ENCODE peak calls at places on chromosomes 7 and 10, in nine cellular contexts. O, E, T, V, X, B, A, Y and Z are unnamed samples. For H3K4me1, the result is how much of the 10 kb centered on the place peaks cover.

GRCh38 chr7:43647772-43648643 is 65.1 kb downstream of the STK17A start:
- DNase-seq in O (peak), E (peak), T (peak), V (peak), X (peak), B (peak), A (no peak), Y (peak), Z (peak)

GRCh38 chr10:101138788-101139420 is 7.8 kb downstream of the TLX1 start:
- DNase-seq in O (no peak), E (no peak), T (no peak), V (no peak), X (no peak), B (no peak), A (no peak), Y (no peak), Z (no peak)

GRCh38 chr7:80771523-80771922 is 133.1 kb downstream of the CD36 start:
- DNase-seq in O (no peak), E (peak), T (peak), V (peak), X (no peak), B (no peak), A (no peak), Y (no peak), Z (peak)

GRCh38 chr7:139726485-139726869 is 51.3 kb downstream of the HIPK2 start:
- DNase-seq in O (no peak), E (no peak), T (no peak), V (no peak), X (no peak), B (no peak), A (no peak), Y (peak), Z (no peak)

GRCh38 chr7:31043035-31043434 is 9.1 kb upstream of the ADCYAP1R1 start:
- DNase-seq in O (no peak), E (no peak), T (no peak), V (no peak), X (no peak), B (no peak), A (no peak), Y (no peak), Z (peak)

GRCh38 chr10:93261961-93262610 is 188.4 kb downstream of the CYP26A1 start:
- DNase-seq in O (no peak), E (no peak), T (peak), V (peak), X (no peak), B (no peak), A (no peak), Y (no peak), Z (no peak)

GRCh38 chr7:19558527-19558926 is 150.3 kb downstream of the POLR1F start:
- DNase-seq in O (no peak), E (no peak), T (peak), V (peak), X (no peak), B (no peak), A (no peak), Y (no peak), Z (no peak)

GRCh38 chr7:132430863-132431822 is 145.1 kb downstream of the PLXNA4 start:
- DNase-seq in O (no peak), E (peak), T (peak), V (peak), X (no peak), B (peak), A (peak), Y (peak), Z (peak)

GRCh38 chr7:151451626-151452025 is 11.7 kb upstream of the CRYGN start:
- DNase-seq in O (no peak), E (no peak), T (no peak), V (no peak), X (no peak), B (peak), A (no peak), Y (peak), Z (no peak)

GRCh38 chr10:110733256-110733952 is 89.3 kb downstream of the RBM20 start:
- DNase-seq in O (no peak), E (no peak), T (no peak), V (peak), X (no peak), B (no peak), A (no peak), Y (no peak), Z (peak)

GRCh38 chr7:42192072-42192471 is 44.9 kb downstream of the GLI3 start:
- DNase-seq in O (no peak), E (no peak), T (no peak), V (no peak), X (no peak), B (no peak), A (no peak), Y (no peak), Z (no peak)
- H3K4me1 ChIP-seq in O (under half), E (under half), T (under half), V (under half), X (under half), B (under half), A (under half), Y (under half), Z (under half)

GRCh38 chr7:156731651-156732050 is 91.1 kb downstream of the RNF32 start:
- DNase-seq in O (no peak), E (no peak), T (peak), V (no peak), X (no peak), B (no peak), A (no peak), Y (no peak), Z (no peak)
- H3K27ac ChIP-seq in O (no peak), E (no peak), T (no peak), V (no peak), X (no peak), B (no peak), A (no peak), Y (no peak), Z (no peak)

GRCh38 chr7:26372738-26373137 is 81.1 kb downstream of the SNX10 start:
- DNase-seq in O (no peak), E (no peak), T (no peak), V (no peak), X (no peak), B (no peak), A (no peak), Y (no peak), Z (no peak)

GRCh38 chr7:26375604-26376207 is 84.0 kb downstream of the SNX10 start:
- DNase-seq in O (no peak), E (no peak), T (no peak), V (no peak), X (no peak), B (no peak), A (no peak), Y (no peak), Z (no peak)

GRCh38 chr7:26379711-26380110 is 88.0 kb downstream of the SNX10 start:
- DNase-seq in O (no peak), E (no peak), T (no peak), V (no peak), X (no peak), B (no peak), A (no peak), Y (peak), Z (no peak)

GRCh38 chr7:26374665-26375373 is 83.2 kb downstream of the SNX10 start:
- DNase-seq in O (no peak), E (no peak), T (no peak), V (no peak), X (no peak), B (no peak), A (no peak), Y (no peak), Z (no peak)

GRCh38 chr7:26376208-26376917 is 84.7 kb downstream of the SNX10 start:
- DNase-seq in O (no peak), E (peak), T (no peak), V (no peak), X (peak), B (no peak), A (peak), Y (peak), Z (no peak)
- H3K4me3 ChIP-seq in O (peak), E (peak), T (no peak), V (no peak), X (peak), B (peak), A (peak), Y (peak), Z (no peak)

DNA sequence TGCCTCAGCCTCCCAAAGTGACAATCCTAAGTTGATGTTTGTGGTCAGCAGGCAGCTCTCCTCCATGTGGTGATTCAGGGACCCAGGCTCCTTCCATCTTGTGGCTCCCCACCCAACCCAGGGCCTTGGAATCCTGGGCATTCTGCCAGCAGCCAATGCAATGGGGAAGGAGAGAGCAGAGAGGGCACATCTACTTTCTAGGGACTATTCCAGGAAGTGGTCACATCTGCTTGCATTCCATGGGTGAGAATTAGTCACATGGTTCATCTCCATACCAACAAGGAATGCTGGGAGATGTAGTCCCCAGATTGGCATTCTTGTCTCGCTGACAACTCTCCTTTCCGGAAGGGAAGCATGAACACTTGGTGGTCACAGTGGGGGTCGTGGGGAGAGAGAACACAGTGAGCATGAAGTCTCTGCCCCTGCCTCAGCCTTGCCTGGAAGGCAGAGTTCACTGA is 9.9 kb upstream of the SRRM3 start:
- DNase-seq in O (no peak), E (peak), T (peak), V (peak), X (no peak), B (no peak), A (no peak), Y (no peak), Z (peak)
- H3K4me1 ChIP-seq in O (under half), E (under half), T (under half), V (under half), X (under half), B (under half), A (under half), Y (under half), Z (under half)

GRCh38 chr10:35545878-35546631 is 59.1 kb upstream of the GJD4 start:
- DNase-seq in O (no peak), E (peak), T (peak), V (no peak), X (no peak), B (no peak), A (no peak), Y (no peak), Z (no peak)
- H3K27ac ChIP-seq in O (no peak), E (peak), T (no peak), V (no peak), X (no peak), B (no peak), A (no peak), Y (no peak), Z (no peak)

DNA sequence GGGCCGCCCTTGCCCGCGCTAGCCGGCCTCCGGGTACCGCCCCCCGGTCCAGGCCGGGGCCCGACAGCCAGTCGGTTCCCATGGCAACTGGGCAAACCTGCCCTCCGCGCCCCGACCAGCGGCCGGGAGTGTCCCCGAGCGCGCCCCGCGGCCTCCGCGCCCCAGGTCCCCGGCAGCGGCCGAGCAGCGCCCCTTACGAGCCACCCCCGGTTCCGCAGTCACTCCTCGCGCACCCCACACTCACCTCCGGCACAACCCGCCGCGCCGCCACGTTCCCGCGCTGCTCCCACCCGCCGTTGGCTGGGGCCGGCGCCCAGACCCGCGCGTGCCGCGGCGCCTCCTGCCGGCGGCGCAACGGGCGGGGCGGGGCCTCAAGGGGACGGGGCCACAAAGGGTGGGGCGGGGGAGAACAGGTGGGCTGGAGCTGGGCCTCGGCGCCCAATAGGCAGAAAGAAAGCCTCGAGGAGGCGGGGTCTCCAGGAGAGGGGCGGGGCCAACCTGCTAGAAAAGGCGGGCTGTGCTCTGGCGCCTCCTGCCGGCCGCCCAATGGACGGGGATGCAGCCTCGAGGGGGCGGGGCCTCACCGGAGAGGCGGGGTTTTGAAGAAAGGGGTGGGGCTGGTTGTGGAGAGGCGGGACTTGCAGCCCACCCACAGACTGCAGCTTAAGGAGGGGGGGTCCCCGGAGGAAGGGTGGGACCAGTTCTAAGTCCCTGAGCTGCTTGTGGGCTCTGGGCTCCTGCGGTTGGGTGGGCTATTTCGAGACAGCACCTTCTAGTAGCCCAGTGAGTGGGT is at the start of gene RADIL:
- DNase-seq in O (peak), E (peak), T (peak), V (peak), X (peak), B (peak), A (peak), Y (peak), Z (peak)
- H3K4me3 ChIP-seq in O (peak), E (peak), T (peak), V (peak), X (peak), B (peak), A (no peak), Y (peak), Z (no peak)

GRCh38 chr7:55527314-55527713 is 45.0 kb downstream of the VOPP1 start:
- DNase-seq in O (no peak), E (no peak), T (no peak), V (no peak), X (no peak), B (no peak), A (no peak), Y (no peak), Z (peak)
- H3K4me1 ChIP-seq in O (under half), E (under half), T (under half), V (under half), X (under half), B (under half), A (under half), Y (under half), Z (under half)

GRCh38 chr7:149458235-149458634 is 2.6 kb downstream of the ZNF777 start:
- DNase-seq in O (no peak), E (no peak), T (no peak), V (peak), X (no peak), B (no peak), A (no peak), Y (no peak), Z (no peak)
- H3K27ac ChIP-seq in O (no peak), E (no peak), T (no peak), V (no peak), X (no peak), B (no peak), A (no peak), Y (no peak), Z (no peak)

DNA sequence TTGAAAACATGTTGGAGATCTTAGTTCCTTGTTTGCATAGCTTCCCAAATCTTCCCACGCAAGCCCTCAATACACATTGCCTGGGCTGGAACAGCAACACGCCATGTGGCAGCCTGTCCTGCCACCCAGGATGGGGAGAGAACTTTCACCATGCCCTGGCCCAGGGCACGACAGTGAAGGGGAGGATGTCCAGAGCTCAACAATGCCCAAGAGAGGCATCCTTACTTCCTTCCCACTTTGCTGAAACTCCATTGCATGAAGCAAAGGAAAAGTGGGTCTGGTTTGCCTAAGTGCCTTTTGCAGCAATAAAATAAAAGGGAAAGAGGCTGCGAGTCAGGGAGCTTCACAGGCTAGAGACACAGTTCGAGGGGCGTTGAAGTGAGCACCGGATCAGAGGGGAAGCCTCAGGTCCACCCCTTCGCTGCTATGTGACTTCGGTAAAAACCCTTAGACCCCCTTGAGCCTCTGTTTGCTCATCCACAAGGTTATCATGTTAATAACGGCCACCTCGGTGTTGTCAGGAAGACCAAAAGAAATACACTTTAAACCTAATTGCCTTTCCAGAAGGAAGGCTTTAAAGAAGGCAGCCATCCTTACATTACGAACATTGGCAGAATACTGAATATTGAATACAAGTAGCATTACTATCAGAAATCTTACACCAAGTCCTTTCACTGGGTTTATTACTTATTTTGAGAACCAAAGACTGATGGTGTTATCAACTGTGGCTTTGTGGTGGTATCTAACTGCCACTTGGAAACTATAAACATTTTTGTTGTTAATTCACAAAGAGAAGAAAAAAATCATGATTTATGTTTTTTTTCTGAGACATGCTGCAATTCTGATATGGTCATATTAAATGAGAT is 133.3 kb downstream of the ICA1 start:
- DNase-seq in O (no peak), E (no peak), T (no peak), V (no peak), X (no peak), B (no peak), A (no peak), Y (no peak), Z (no peak)
- H3K4me3 ChIP-seq in O (no peak), E (no peak), T (no peak), V (no peak), X (no peak), B (no peak), A (no peak), Y (no peak), Z (no peak)